ENCODE peak calls at places on chromosomes 6 and 20, in five cellular contexts. N, C, Y, P and T are unnamed samples.

GRCh38 chr20:53582574-53583351 is 10.9 kb downstream of the ZNF217 start:
- DNase-seq in N (no peak), C (no peak), Y (peak), P (no peak), T (peak)

GRCh38 chr6:154721460-154721859 is 11.8 kb upstream of the SCAF8 start:
- DNase-seq in N (no peak), C (no peak), Y (peak), P (no peak), T (no peak)

GRCh38 chr20:36744764-36745191 is 1.1 kb downstream of the NDRG3 start:
- DNase-seq in N (peak), C (peak), Y (peak), P (no peak), T (no peak)

GRCh38 chr6:42141603-42142117 is 760 bp downstream of the C6orf132 start:
- DNase-seq in N (no peak), C (no peak), Y (no peak), P (no peak), T (no peak)

GRCh38 chr6:44511126-44511525 is 123.6 kb downstream of the CDC5L start:
- DNase-seq in N (no peak), C (no peak), Y (no peak), P (no peak), T (peak)

GRCh38 chr20:52874241-52874640 is 97.9 kb upstream of the TSHZ2 start:
- DNase-seq in N (no peak), C (no peak), Y (no peak), P (no peak), T (no peak)

GRCh38 chr20:58719971-58720371 is 27.4 kb downstream of the NPEPL1 start:
- DNase-seq in N (no peak), C (no peak), Y (no peak), P (peak), T (peak)

GRCh38 chr6:34527751-34528670 is 28.1 kb downstream of the SPDEF start:
- DNase-seq in N (no peak), C (no peak), Y (no peak), P (no peak), T (no peak)

GRCh38 chr20:47696856-47697255 is 88.4 kb downstream of the SULF2 start:
- DNase-seq in N (no peak), C (no peak), Y (no peak), P (no peak), T (no peak)

GRCh38 chr6:31575335-31575901 is at the start of gene TNF:
- DNase-seq in N (no peak), C (peak), Y (no peak), P (peak), T (no peak)

GRCh38 chr6:125943528-125944433 is 12.8 kb upstream of the HINT3 start:
- DNase-seq in N (no peak), C (no peak), Y (no peak), P (no peak), T (no peak)

GRCh38 chr20:51412991-51413471 is 129.5 kb downstream of the NFATC2 start:
- DNase-seq in N (no peak), C (peak), Y (no peak), P (no peak), T (no peak)

GRCh38 chr6:50655848-50656453 is 57.4 kb upstream of the TFAP2D start:
- DNase-seq in N (peak), C (no peak), Y (peak), P (no peak), T (no peak)

GRCh38 chr20:1858859-1859258 is 36.3 kb upstream of the SIRPA start:
- DNase-seq in N (no peak), C (no peak), Y (no peak), P (no peak), T (no peak)

GRCh38 chr20:5786930-5787826 is 37.0 kb downstream of the SHLD1 start:
- DNase-seq in N (peak), C (no peak), Y (no peak), P (no peak), T (no peak)

GRCh38 chr20:31845300-31845863 is at the start of gene FOXS1:
- DNase-seq in N (peak), C (no peak), Y (no peak), P (no peak), T (no peak)

GRCh38 chr6:7341989-7342742 is 29.2 kb upstream of the SSR1 start:
- DNase-seq in N (no peak), C (no peak), Y (no peak), P (no peak), T (peak)

GRCh38 chr6:96620851-96621250 is 57.9 kb downstream of the FHL5 start:
- DNase-seq in N (no peak), C (no peak), Y (no peak), P (no peak), T (no peak)

GRCh38 chr6:65450451-65450850 is 256.6 kb downstream of the EYS start:
- DNase-seq in N (peak), C (no peak), Y (no peak), P (no peak), T (no peak)

GRCh38 chr6:166498661-166499349 is 87.7 kb downstream of the RAMACL start:
- DNase-seq in N (no peak), C (no peak), Y (no peak), P (no peak), T (no peak)

GRCh38 chr20:35702051-35702823 is 3.0 kb downstream of the ROMO1 start:
- DNase-seq in N (no peak), C (no peak), Y (no peak), P (no peak), T (peak)

GRCh38 chr6:73134588-73134987 is 90.7 kb downstream of the KHDC1L start:
- DNase-seq in N (peak), C (peak), Y (no peak), P (no peak), T (no peak)

GRCh38 chr20:50380697-50381040 is 129.5 kb upstream of the PTPN1 start:
- DNase-seq in N (peak), C (no peak), Y (no peak), P (no peak), T (no peak)
- TF ChIP-seq CTCF in N (peak), C (peak), Y (no peak), P (no peak), T (peak)

DNA sequence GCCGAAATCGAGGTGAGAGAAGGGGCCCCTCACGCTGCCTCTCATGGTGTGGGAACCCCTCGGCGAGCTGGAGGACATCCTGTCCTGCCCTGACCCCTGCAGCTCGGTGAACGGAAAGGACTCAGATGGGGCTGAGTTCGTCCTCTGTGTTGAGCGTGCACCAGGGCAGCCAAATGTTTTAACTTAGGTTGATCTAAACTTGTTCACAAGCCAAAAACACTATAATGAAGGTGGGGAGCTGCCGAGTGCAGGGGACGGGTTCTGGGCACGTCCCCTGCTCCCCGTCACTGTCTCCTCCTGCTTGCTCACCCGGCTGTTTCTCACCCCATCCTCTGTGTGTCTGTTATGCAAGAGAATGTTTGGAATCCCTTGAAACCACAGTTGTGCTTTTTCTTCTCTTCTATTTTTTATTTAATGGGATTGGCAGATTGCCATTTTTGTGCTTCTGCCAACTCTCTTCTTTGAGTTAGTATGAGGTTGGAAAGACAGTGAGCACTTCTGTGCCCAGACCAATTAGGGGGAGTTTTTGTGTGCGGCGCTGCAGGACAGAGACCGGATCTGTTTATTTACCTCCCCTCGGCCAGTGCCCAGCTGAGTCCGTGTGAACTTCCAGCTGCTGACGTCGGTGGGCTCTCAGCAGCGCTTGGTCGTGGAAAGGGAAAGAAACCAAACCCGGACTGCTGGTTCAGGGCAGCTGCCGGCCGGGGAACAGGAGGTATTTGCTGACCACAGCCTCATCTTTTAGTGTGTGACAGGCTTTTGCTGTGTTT is 158.1 kb downstream of the DTNBP1 start:
- DNase-seq in N (no peak), C (peak), Y (peak), P (peak), T (peak)
- TF ChIP-seq CTCF in N (no peak), C (no peak), Y (no peak), P (no peak), T (peak)

DNA sequence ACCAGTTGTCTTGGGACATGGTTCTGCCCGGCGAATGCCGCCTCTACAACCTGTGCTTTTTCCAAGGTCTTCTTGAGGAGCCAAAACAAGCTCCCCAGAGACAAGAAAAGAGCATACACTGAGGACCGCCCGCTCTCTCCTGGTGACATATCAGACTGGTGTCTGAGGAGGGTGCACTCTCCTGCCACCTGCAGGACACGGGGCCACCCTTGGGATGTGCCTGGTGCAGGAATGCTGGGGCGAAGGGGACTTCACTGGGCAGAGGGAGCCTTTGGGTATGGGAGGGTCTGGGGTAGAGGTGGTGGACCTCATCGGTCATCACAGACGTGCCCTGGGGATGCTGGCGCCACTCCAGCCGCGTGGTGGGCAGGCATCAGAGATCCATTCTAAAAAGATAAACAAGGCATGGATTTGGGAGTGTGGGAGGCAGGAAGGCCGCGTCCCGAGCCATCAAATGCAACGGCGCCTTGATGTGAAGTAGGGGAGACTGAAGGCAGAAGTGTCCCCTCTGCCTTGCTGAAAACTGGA is 163.3 kb downstream of the CD83 start:
- DNase-seq in N (peak), C (no peak), Y (no peak), P (no peak), T (peak)
- TF ChIP-seq CTCF in N (peak), C (no peak), Y (no peak), P (no peak), T (no peak)

DNA sequence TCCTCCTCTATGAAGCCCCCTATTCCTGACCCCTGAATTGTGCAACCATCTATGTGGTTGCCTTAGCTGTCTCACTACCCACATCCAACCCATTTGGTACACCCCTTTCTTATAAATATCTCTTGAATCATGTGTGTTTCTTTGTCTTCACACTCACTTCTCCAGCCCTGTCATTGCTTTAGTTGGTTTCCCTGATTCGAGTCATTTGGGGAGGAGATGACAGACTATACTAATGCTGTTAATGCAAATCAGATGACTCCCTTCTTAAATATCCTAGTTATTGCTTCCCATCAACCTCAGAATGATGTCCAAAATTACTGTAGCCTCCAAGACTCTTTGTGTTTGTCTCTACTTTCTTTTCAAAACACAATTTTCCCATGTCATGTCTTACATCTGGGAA is 23.0 kb downstream of the SLC35D3 start:
- DNase-seq in N (no peak), C (no peak), Y (no peak), P (no peak), T (no peak)
- TF ChIP-seq CTCF in N (no peak), C (no peak), Y (no peak), P (no peak), T (no peak)

DNA sequence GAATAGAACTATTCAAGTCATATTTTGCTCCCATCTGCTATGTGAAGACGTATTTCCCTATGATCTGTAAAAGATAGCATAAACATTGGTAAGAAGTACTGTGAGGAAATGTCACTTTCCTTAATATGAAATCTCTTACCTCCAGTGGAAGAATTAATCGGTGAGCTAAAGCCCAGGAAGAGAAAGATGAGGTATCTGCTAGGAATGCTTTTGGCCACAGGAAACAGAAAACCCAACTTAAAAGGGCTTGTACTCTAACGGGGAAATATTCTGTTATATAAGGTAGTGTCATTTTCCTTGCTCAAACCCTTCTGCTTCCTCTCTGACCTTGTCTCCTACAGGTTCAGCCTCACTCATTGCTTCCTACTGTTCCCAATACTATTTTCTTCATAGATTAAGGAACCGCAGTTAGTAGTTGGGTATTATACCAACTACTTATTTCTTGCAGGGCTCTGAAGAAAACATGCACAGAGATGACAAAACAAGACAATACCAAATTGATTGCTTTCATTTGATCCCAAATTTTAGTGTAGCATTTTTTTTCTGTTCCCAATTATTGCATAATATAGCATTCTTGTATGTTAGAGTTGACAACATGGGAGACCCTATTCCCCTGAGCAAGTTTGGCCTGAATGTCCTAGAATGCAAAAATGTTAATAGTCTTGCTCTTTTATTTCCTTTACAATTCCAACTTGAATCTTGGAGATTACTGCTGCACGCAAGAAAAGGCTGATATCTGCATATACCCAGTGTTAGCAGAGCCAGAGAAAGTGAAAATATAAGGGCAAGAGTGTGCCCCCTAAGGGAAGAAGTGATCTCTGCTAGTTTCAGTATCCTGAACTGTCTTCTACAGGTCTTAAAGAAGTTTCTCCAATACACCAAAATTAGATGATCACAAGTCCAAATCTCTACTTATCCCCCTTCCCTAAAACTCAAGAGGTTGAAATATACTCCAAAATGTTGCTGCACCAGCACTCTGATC is 65.3 kb downstream of the AFG1L start:
- DNase-seq in N (peak), C (no peak), Y (no peak), P (no peak), T (no peak)
- TF ChIP-seq CTCF in N (peak), C (no peak), Y (no peak), P (no peak), T (peak)